ENCODE peak calls at places on chromosomes 4 and X, in ten cellular contexts. T is PC-3, W is PC-9, L is tibial nerve, J is transverse colon, G is right atrium auricular region, Z is colonic mucosa, V is BJ, Q is HCT116, F is cardiac muscle cell. N is an unnamed sample.

GRCh38 chr4:23194751-23195150 is 502.0 kb downstream of the GBA3 start:
- DNase-seq in T (no peak), W (no peak), L (no peak), J (no peak), G (no peak), Z (no peak), V (no peak), Q (no peak), F (no peak), N (no peak)

GRCh38 chr4:16684083-16684482 is 214.4 kb downstream of the LDB2 start:
- DNase-seq in T (no peak), W (no peak), L (no peak), J (no peak), G (no peak), Z (no peak), V (peak; percentile 76), Q (no peak), F (no peak), N (no peak)

GRCh38 chr4:73904491-73904890 is 35.3 kb downstream of the CXCL1 start:
- DNase-seq in T (peak; percentile 32), W (no peak), L (no peak), J (no peak), G (no peak), Z (no peak), V (no peak), Q (no peak), F (no peak), N (no peak)

GRCh38 chr4:171626554-171626953 is 186.7 kb upstream of the GALNTL6 start:
- DNase-seq in T (no peak), W (no peak), L (no peak), J (no peak), G (no peak), Z (no peak), V (no peak), Q (no peak), F (no peak), N (no peak)

GRCh38 chr4:88219099-88219498 is 60.7 kb upstream of the ABCG2 start:
- DNase-seq in T (peak; percentile 57), W (no peak), L (no peak), J (no peak), G (no peak), Z (no peak), V (no peak), Q (peak; percentile 28), F (peak; percentile 68), N (peak; percentile 25)

GRCh38 chr4:176001171-176002006 is 64.3 kb upstream of the WDR17 start:
- DNase-seq in T (no peak), W (no peak), L (no peak), J (peak; percentile 31), G (no peak), Z (peak; percentile 20), V (no peak), Q (peak; percentile 15), F (peak; percentile 68), N (no peak)

GRCh38 chr4:56448301-56448700 is 12.2 kb downstream of the PAICS start:
- DNase-seq in T (no peak), W (no peak), L (no peak), J (no peak), G (no peak), Z (no peak), V (no peak), Q (no peak), F (no peak), N (no peak)

GRCh38 chrX:134377537-134377936 is 82.4 kb upstream of the HPRT1 start:
- DNase-seq in T (peak; percentile 60), W (no peak), L (no peak), J (no peak), G (no peak), Z (no peak), V (no peak), Q (no peak), F (peak; percentile 73), N (peak; percentile 6)

GRCh38 chr4:7968262-7968896 is 28.7 kb upstream of the AFAP1 start:
- DNase-seq in T (no peak), W (no peak), L (no peak), J (no peak), G (no peak), Z (no peak), V (no peak), Q (no peak), F (no peak), N (no peak)

GRCh38 chrX:24498181-24498580 is 33.1 kb downstream of the PDK3 start:
- DNase-seq in T (no peak), W (no peak), L (peak; percentile 13), J (peak; percentile 22), G (no peak), Z (no peak), V (no peak), Q (no peak), F (no peak), N (peak; percentile 18)
- H3K4me3 ChIP-seq in T (no peak overlapping the region), W (no peak overlapping the region), L (no peak overlapping the region), J (no peak overlapping the region), G (no peak overlapping the region), Z (no peak overlapping the region), V (no peak overlapping the region), Q (no peak overlapping the region), F (no peak overlapping the region), N (no peak overlapping the region)

GRCh38 chr4:3642806-3643517 is 110.7 kb upstream of the LRPAP1 start:
- DNase-seq in T (no peak), W (no peak), L (no peak), J (no peak), G (no peak), Z (no peak), V (no peak), Q (no peak), F (no peak), N (no peak)
- H3K27me3 ChIP-seq in T (peaks cover 26% of the 10 kb centered on the region), W (peaks cover 80% of the 10 kb centered on the region), L (no peaks in the 10 kb centered on the region), J (no peaks in the 10 kb centered on the region), G (no peaks in the 10 kb centered on the region), Z (no peaks in the 10 kb centered on the region), V (no peaks in the 10 kb centered on the region), Q (no peaks in the 10 kb centered on the region), F (no peaks in the 10 kb centered on the region), N (no peaks in the 10 kb centered on the region)

GRCh38 chrX:30904186-30904585 is 15.1 kb upstream of the TAB3 start:
- DNase-seq in T (no peak), W (no peak), L (no peak), J (no peak), G (no peak), Z (no peak), V (no peak), Q (no peak), F (no peak), N (no peak)

GRCh38 chrX:30906726-30907125 is 17.7 kb upstream of the TAB3 start:
- DNase-seq in T (peak; percentile 76), W (peak; percentile 58), L (no peak), J (no peak), G (no peak), Z (no peak), V (peak; percentile 26), Q (peak; percentile 12), F (no peak), N (no peak)

GRCh38 chrX:30900227-30900626 is 11.2 kb upstream of the TAB3 start:
- DNase-seq in T (peak; percentile 66), W (peak; percentile 47), L (no peak), J (no peak), G (no peak), Z (no peak), V (no peak), Q (no peak), F (no peak), N (no peak)

GRCh38 chrX:30905325-30905724 is 16.3 kb upstream of the TAB3 start:
- DNase-seq in T (no peak), W (no peak), L (no peak), J (no peak), G (no peak), Z (no peak), V (no peak), Q (no peak), F (no peak), N (no peak)

GRCh38 chrX:30904632-30905031 is 15.6 kb upstream of the TAB3 start:
- DNase-seq in T (no peak), W (no peak), L (no peak), J (no peak), G (no peak), Z (no peak), V (no peak), Q (no peak), F (no peak), N (peak; percentile 59)
- TF ChIP-seq CTCF in T (no peak), W (no peak), L (no peak), J (no peak), G (no peak), Z (no peak), V (no peak), Q (no peak), F (no peak), N (no peak)

DNA sequence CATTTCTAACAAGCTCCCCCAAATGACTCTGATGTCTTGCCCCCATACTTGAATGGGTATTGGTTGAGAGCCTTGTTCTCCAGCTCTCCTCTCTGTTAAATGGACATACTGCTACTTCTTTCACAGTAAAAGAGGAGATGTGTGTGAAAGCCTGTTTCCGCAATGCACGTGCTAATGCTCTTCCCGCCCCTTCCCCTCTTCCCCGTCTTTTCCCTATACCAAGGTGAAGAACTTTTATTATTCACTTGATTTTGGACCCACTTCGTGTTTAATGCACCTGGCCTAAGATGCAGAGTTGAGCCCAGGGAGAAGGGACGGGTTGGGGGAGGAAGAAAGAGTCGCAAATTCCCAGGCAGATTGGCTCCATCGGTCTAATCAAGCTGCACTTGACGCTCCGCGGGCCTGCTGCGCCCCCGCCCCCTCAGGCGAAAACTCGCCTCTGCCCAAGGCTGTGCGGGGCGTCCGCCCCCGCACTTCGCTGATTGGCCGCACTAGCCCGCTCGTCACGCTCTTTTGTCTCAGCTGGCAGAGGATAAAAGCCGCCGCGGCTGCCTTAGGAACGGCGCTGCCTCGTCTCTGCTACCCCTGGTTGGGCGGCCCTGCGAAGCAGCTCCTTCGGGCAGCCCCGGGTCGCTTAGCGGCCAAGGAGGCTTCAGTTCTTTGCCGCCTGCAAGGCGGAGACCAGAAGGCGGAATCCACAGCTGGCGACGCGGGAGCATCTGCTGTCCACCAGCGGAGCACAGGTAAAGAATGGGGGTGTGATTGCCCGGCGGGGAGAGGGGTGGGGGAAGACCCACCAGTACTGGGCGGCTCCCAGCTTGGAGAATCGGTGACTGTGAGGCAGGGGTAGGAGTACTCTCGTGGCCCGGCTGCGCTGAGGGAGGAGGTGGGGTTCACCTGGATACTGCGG is at the start of gene ZCCHC12:
- DNase-seq in T (peak; percentile 40), W (no peak), L (no peak), J (peak; percentile 35), G (no peak), Z (no peak), V (no peak), Q (peak; percentile 27), F (peak; percentile 87), N (peak; percentile 4)
- H3K4me3 ChIP-seq in T (peak within 1 kb of the TSS; percentile 61), W (peak within 1 kb of the TSS; percentile 44), L (no peak within 1 kb of the TSS), J (peak within 1 kb of the TSS; percentile 18), G (peak within 1 kb of the TSS; percentile 7), Z (peak within 1 kb of the TSS; percentile 17), V (peak within 1 kb of the TSS; percentile 25), Q (peak within 1 kb of the TSS; percentile 33), F (peak within 1 kb of the TSS; percentile 21), N (no peak within 1 kb of the TSS)

DNA sequence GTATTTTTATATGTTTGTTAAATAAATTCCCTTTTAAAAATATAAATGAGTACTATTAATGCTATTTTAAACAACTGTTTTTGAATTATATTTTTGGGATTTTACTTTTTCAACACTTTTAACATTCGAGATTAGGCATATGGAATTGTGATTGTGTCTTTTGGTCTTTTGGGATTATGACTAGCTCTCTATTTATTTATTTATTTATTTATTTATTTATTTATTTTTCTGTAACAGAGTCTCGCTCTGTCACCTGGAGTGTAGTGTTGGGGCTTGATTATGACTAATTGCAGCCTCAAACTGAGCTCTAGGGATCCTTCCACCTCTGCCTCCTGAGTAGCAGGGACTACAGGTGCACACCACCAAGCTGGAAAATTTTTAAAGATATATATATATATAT is 1101.6 kb downstream of the FAM133A start:
- DNase-seq in T (no peak), W (no peak), L (no peak), J (no peak), G (no peak), Z (no peak), V (no peak), Q (no peak), F (no peak), N (no peak)
- H3K27me3 ChIP-seq in T (no peaks in the 10 kb centered on the region), W (no peaks in the 10 kb centered on the region), L (no peaks in the 10 kb centered on the region), J (no peaks in the 10 kb centered on the region), G (no peaks in the 10 kb centered on the region), Z (no peaks in the 10 kb centered on the region), V (no peaks in the 10 kb centered on the region), Q (no peaks in the 10 kb centered on the region), F (no peaks in the 10 kb centered on the region), N (no peaks in the 10 kb centered on the region)

N was measured in prostate gland.